ENCODE peak calls at places on chromosomes 5 and 9, in four cellular contexts. L is MM.1S, B is GM23338, D is SK-N-SH. F is an unnamed sample.

GRCh38 chr5:80591352-80591751 is 21.3 kb upstream of the ANKRD34B start:
- DNase-seq in L (no peak), B (no peak), D (no peak), F (no peak)

GRCh38 chr5:103526164-103526915 is 36.2 kb downstream of the NUDT12 start:
- DNase-seq in L (no peak), B (no peak), D (no peak), F (no peak)

GRCh38 chr5:109863752-109864151 is 174.0 kb downstream of the MAN2A1 start:
- DNase-seq in L (no peak), B (no peak), D (no peak), F (no peak)

GRCh38 chr9:93302586-93303257 is 118.8 kb downstream of the WNK2 start:
- DNase-seq in L (peak), B (peak), D (peak), F (peak)

GRCh38 chr5:99815-100214 is 7.8 kb downstream of the PLEKHG4B start:
- DNase-seq in L (no peak), B (peak), D (no peak), F (no peak)

GRCh38 chr5:30392897-30393296 is 800.6 kb upstream of the CDH6 start:
- DNase-seq in L (peak), B (no peak), D (no peak), F (no peak)

GRCh38 chr9:132547436-132547835 is 35.0 kb upstream of the BARHL1 start:
- DNase-seq in L (no peak), B (no peak), D (no peak), F (no peak)

GRCh38 chr5:36355513-36355912 is 53.8 kb upstream of the RANBP3L start:
- DNase-seq in L (no peak), B (no peak), D (no peak), F (no peak)

GRCh38 chr5:18745591-18745987 is 1111.3 kb downstream of the TAF11L14 start:
- DNase-seq in L (peak), B (no peak), D (no peak), F (peak)

GRCh38 chr5:6583049-6583880 is 49.6 kb downstream of the NSUN2 start:
- DNase-seq in L (peak), B (peak), D (peak), F (no peak)

GRCh38 chr9:95788011-95788410 is 87.5 kb upstream of the ERCC6L2 start:
- DNase-seq in L (no peak), B (peak), D (no peak), F (no peak)

GRCh38 chr5:167853421-167853820 is 438.0 kb upstream of the WWC1 start:
- DNase-seq in L (no peak), B (no peak), D (no peak), F (no peak)

GRCh38 chr5:14488697-14489096 is 92.9 kb upstream of the OTULINL start:
- DNase-seq in L (no peak), B (peak), D (peak), F (no peak)

GRCh38 chr5:1540831-1541661 is 17.3 kb upstream of the LPCAT1 start:
- DNase-seq in L (no peak), B (no peak), D (no peak), F (no peak)

GRCh38 chr5:16542275-16542674 is 74.5 kb downstream of the RETREG1 start:
- DNase-seq in L (no peak), B (no peak), D (no peak), F (no peak)

GRCh38 chr5:120803282-120803681 is 339.2 kb downstream of the PRR16 start:
- DNase-seq in L (peak), B (peak), D (peak), F (no peak)

GRCh38 chr9:27341545-27342294 is 44.8 kb upstream of the EQTN start:
- DNase-seq in L (no peak), B (no peak), D (no peak), F (no peak)

GRCh38 chr5:73415617-73416016 is 33.0 kb downstream of the FOXD1 start:
- DNase-seq in L (no peak), B (no peak), D (no peak), F (no peak)

GRCh38 chr5:14424011-14424685 is 157.4 kb upstream of the OTULINL start:
- DNase-seq in L (no peak), B (no peak), D (no peak), F (no peak)

GRCh38 chr5:176180339-176180738 is 57.9 kb upstream of the SIMC1 start:
- DNase-seq in L (no peak), B (no peak), D (no peak), F (no peak)

GRCh38 chr5:87139795-87140194 is 127.9 kb upstream of the RASA1 start:
- DNase-seq in L (peak), B (no peak), D (no peak), F (no peak)

GRCh38 chr5:91521313-91521712 is 138.2 kb upstream of the ARRDC3 start:
- DNase-seq in L (no peak), B (no peak), D (no peak), F (no peak)

GRCh38 chr5:3593771-3594513 is 1.7 kb upstream of the IRX1 start:
- DNase-seq in L (no peak), B (peak), D (no peak), F (no peak)

GRCh38 chr5:81400375-81400774 is 6.4 kb upstream of the ACOT12 start:
- DNase-seq in L (no peak), B (no peak), D (no peak), F (peak)

GRCh38 chr5:14268738-14269137 is 125.6 kb downstream of the TRIO start:
- DNase-seq in L (no peak), B (no peak), D (no peak), F (no peak)

GRCh38 chr5:90473321-90474234 is 993 bp downstream of the MBLAC2 start:
- DNase-seq in L (peak), B (peak), D (peak), F (peak)

GRCh38 chr5:68688547-68688946 is 405.3 kb upstream of the SLC30A5 start:
- DNase-seq in L (no peak), B (no peak), D (no peak), F (no peak)

GRCh38 chr5:181081989-181082388 is 41.9 kb downstream of the BTNL9 start:
- DNase-seq in L (no peak), B (no peak), D (no peak), F (no peak)

GRCh38 chr5:143653256-143653655 is 158.7 kb upstream of the HMHB1 start:
- DNase-seq in L (no peak), B (no peak), D (no peak), F (no peak)

GRCh38 chr5:135234242-135235000 is 164.6 kb downstream of the MACROH2A1 start:
- DNase-seq in L (no peak), B (no peak), D (peak), F (no peak)

GRCh38 chr9:95171596-95171995 is 145.9 kb downstream of the FANCC start:
- DNase-seq in L (no peak), B (no peak), D (no peak), F (no peak)

GRCh38 chr9:95224371-95225015 is 93.0 kb downstream of the FANCC start:
- DNase-seq in L (no peak), B (no peak), D (no peak), F (no peak)

GRCh38 chr9:78994476-78994875 is 577.3 kb upstream of the TLE4 start:
- DNase-seq in L (no peak), B (no peak), D (no peak), F (no peak)

GRCh38 chr9:37936965-37937364 is 33.0 kb upstream of the SLC25A51 start:
- DNase-seq in L (no peak), B (no peak), D (peak), F (no peak)

GRCh38 chr5:154444559-154445421 is 1.0 kb upstream of the SAP30L start:
- DNase-seq in L (peak), B (peak), D (peak), F (peak)

GRCh38 chr5:34691326-34691725 is 35.2 kb downstream of the RAI14 start:
- DNase-seq in L (no peak), B (no peak), D (no peak), F (no peak)

GRCh38 chr5:6745706-6746217 is 32.5 kb downstream of the TENT4A start:
- DNase-seq in L (peak), B (peak), D (peak), F (peak)

GRCh38 chr5:9054821-9055589 is 490.9 kb downstream of the SEMA5A start:
- DNase-seq in L (no peak), B (no peak), D (no peak), F (no peak)

GRCh38 chr5:132136906-132137305 is 63.3 kb downstream of the CSF2 start:
- DNase-seq in L (no peak), B (no peak), D (no peak), F (no peak)

GRCh38 chr9:74277532-74277931 is 219.6 kb upstream of the RORB start:
- DNase-seq in L (peak), B (no peak), D (no peak), F (no peak)

GRCh38 chr9:74282526-74283253 is 214.4 kb upstream of the RORB start:
- DNase-seq in L (peak), B (no peak), D (no peak), F (no peak)

GRCh38 chr9:74285075-74285474 is 212.1 kb upstream of the RORB start:
- DNase-seq in L (no peak), B (no peak), D (no peak), F (no peak)

GRCh38 chr9:74284596-74284995 is 212.5 kb upstream of the RORB start:
- DNase-seq in L (no peak), B (no peak), D (no peak), F (no peak)

GRCh38 chr9:74281674-74282073 is 215.5 kb upstream of the RORB start:
- DNase-seq in L (peak), B (peak), D (no peak), F (peak)
- TF ChIP-seq EZH2phosphoT487 in L (no peak), B (no peak), D (no peak), F (no peak)

DNA sequence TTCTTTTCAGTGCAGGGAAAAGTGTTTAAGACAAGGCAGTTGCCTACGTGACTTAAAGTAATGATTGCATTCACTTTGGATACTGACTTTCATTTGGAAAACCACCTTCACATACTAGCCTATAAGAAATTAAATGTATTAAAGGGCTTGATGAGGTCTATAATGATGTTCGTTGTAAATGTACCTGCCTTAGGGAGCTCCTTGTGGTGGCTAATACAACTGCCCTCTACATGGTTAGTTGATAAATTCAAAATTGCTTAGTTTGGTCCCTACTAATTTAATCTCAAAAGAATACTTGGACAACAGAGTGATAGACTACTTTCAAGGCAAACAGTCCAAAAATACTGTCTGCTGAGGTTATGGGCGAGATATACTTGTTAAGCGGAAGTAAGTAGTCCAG is 3.8 kb downstream of the VLDLR start:
- DNase-seq in L (no peak), B (no peak), D (no peak), F (no peak)
- H3K4me2 ChIP-seq in L (no peak), B (no peak), D (no peak), F (no peak)

DNA sequence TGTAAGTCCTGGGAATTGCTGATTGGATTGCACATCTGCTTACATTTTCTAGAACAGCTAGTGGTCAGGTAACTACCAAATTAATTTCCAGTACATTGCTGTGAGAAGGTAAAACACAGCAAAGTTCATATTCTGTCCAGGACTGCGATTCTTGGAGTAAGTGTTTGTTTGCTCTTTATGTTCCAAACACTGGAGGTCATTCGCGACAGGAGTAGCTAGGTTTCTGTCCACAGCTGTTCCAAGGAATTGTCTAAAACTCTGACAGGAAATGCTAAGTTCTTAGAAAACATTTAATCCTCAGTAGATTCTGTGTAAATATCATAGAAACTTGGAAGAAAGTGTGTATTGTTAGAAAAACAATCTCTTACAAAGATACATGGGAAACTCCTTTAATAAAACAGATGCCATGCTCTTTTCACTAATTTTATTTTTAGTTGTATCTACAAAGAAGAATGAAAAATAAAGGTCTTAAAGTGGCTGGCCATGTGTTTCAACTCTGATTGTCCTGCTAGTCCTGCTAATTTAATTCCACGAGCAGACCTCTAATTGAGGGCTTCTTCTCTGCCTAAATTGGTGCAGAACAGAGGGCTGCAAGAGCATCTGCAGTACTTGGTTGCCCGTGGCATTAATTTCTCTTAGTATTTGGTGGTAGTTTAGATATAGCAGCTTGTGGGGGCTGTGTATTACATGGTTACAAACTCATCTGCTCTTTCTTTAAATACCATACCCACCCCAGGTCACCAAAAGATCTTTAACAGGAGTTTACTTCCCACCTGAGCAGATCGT is 464.5 kb downstream of the RASEF start:
- DNase-seq in L (no peak), B (no peak), D (peak), F (no peak)
- TF ChIP-seq EZH2phosphoT487 in L (no peak), B (no peak), D (no peak), F (no peak)

GRCh38 chr5:125177340-125177739 is 430.9 kb upstream of the ZNF608 start:
- DNase-seq in L (no peak), B (no peak), D (no peak), F (no peak)

GRCh38 chr5:125179617-125180016 is 433.2 kb upstream of the ZNF608 start:
- DNase-seq in L (no peak), B (no peak), D (no peak), F (no peak)

GRCh38 chr5:125181955-125182354 is 435.5 kb upstream of the ZNF608 start:
- DNase-seq in L (no peak), B (no peak), D (no peak), F (no peak)

GRCh38 chr5:125181159-125181558 is 434.7 kb upstream of the ZNF608 start:
- DNase-seq in L (no peak), B (no peak), D (no peak), F (no peak)

GRCh38 chr5:125180222-125180621 is 433.8 kb upstream of the ZNF608 start:
- DNase-seq in L (no peak), B (no peak), D (no peak), F (no peak)
- H3K4me2 ChIP-seq in L (no peak), B (peak), D (no peak), F (no peak)

GRCh38 chr5:95643152-95643551 is 3.4 kb upstream of the RFESD start:
- DNase-seq in L (no peak), B (no peak), D (no peak), F (no peak)
- TF ChIP-seq EZH2phosphoT487 in L (no peak), B (no peak), D (no peak), F (no peak)

GRCh38 chr5:157187046-157187754 is 6.6 kb downstream of the ITK start:
- DNase-seq in L (no peak), B (peak), D (no peak), F (no peak)

GRCh38 chr5:157186309-157187045 is 5.8 kb downstream of the ITK start:
- DNase-seq in L (no peak), B (no peak), D (no peak), F (no peak)

GRCh38 chr5:157193699-157194424 is 13.2 kb downstream of the ITK start:
- DNase-seq in L (no peak), B (no peak), D (no peak), F (no peak)

GRCh38 chr5:157188270-157188669 is 7.6 kb downstream of the ITK start:
- DNase-seq in L (no peak), B (no peak), D (no peak), F (no peak)

DNA sequence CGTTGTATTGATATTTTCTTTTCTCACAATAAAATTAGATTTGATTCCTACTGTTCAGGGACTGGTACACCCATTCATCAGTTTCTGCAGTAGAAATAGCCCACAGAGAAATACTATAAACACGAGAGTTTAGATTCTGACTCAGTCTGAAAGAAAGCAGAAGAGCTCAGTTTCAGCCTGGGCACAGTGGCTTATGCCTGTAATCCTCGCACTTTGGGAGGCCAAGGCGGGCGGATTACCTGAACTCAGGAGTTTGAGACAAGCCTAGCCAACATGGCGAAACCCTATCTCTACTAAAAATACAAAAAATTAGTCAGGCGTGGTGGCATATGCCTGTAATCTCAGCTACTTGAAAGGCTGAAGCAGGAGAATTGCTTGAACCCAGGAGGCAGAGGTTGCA is 8.6 kb downstream of the ITK start:
- DNase-seq in L (no peak), B (no peak), D (no peak), F (no peak)
- H3K4me2 ChIP-seq in L (no peak), B (no peak), D (no peak), F (no peak)

GRCh38 chr9:9892217-9892616 is 720.6 kb downstream of the PTPRD start:
- DNase-seq in L (no peak), B (no peak), D (no peak), F (no peak)

DNA sequence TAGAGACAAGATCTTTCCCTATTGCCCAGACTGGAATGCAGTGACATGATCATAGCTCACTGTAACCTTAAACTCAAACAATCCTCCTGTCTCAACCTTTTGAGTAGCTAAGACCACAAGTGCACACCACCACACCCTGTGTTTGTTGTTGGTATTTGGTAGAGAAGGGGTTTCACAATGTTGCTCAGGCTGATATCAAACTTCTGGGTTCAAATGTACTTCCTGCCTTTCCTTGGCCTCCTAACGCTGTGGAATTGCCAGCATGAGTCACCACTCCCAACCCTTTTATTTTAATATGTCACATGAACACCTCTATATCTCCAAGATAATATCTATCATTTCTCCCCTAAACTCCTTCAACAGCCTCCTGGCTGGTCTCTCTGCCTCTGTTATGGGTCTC is 719.0 kb downstream of the PTPRD start:
- DNase-seq in L (no peak), B (no peak), D (no peak), F (no peak)
- TF ChIP-seq EZH2phosphoT487 in L (no peak), B (no peak), D (no peak), F (no peak)

GRCh38 chr5:172834570-172835245 is 657 bp downstream of the ERGIC1 start:
- DNase-seq in L (no peak), B (peak), D (peak), F (peak)
- H3K4me2 ChIP-seq in L (peak), B (peak), D (peak), F (peak)

DNA sequence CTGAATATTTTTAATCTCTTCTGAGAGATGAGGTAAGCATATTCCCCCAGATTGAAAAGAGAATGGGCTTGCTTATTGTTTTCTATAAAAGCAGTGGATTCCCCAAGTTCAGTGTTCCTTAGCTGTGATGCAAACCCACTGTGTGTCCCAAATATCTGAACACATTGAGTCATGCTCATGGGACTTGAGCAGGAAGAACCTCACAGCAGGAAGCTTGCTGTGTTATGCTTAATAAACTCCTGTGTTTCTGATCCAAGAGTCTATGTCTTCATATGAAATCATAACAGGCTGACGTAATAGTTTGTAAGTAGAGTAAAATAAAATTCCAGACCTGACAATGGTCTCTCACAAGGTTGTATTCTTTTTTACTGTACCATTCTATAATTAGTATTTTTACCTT is 24.8 kb upstream of the LOX start:
- DNase-seq in L (no peak), B (no peak), D (no peak), F (no peak)
- TF ChIP-seq EZH2phosphoT487 in L (no peak), B (no peak), D (no peak), F (no peak)

GRCh38 chr9:31908891-31909480 is 475.5 kb upstream of the ACO1 start:
- DNase-seq in L (no peak), B (no peak), D (no peak), F (no peak)
- H3K4me2 ChIP-seq in L (peak), B (no peak), D (no peak), F (no peak)

F was measured in OCI-LY7.